ENCODE peak calls at places on chromosomes 2 and 18, in six cellular contexts. G is AG09319, R is GM12865, V is activated B cell treated with CpG ODN at 0.5 μM for 24 hours, W is OCI-LY7, C is body of pancreas. E is an unnamed sample.

GRCh38 chr2:146031158-146031557 is 1511.2 kb upstream of the ZEB2 start:
- DNase-seq in G (no peak), R (no peak), V (no peak), W (no peak), C (no peak), E (no peak)

GRCh38 chr18:58992301-58993231 is 127.9 kb downstream of the ZNF532 start:
- DNase-seq in G (no peak), R (no peak), V (no peak), W (no peak), C (no peak), E (no peak)

GRCh38 chr2:53289309-53290006 is 478.1 kb upstream of the CHAC2 start:
- DNase-seq in G (no peak), R (no peak), V (no peak), W (no peak), C (no peak), E (no peak)

GRCh38 chr2:48131503-48132293 is 225.4 kb upstream of the FBXO11 start:
- DNase-seq in G (peak), R (no peak), V (no peak), W (no peak), C (no peak), E (no peak)

GRCh38 chr2:24986397-24986796 is 14.6 kb upstream of the DNAJC27 start:
- DNase-seq in G (no peak), R (no peak), V (no peak), W (no peak), C (peak), E (no peak)

GRCh38 chr18:63705401-63705800 is 2.6 kb downstream of the SERPINB11 start:
- DNase-seq in G (no peak), R (no peak), V (no peak), W (no peak), C (no peak), E (no peak)

GRCh38 chr2:128372621-128373341 is 54.1 kb upstream of the HS6ST1 start:
- DNase-seq in G (no peak), R (peak), V (no peak), W (no peak), C (no peak), E (no peak)

GRCh38 chr2:173831312-173832229 is 133.6 kb downstream of the SP3 start:
- DNase-seq in G (peak), R (no peak), V (no peak), W (no peak), C (peak), E (no peak)

GRCh38 chr18:49725809-49726514 is 87.4 kb downstream of the ACAA2 start:
- DNase-seq in G (peak), R (no peak), V (no peak), W (no peak), C (peak), E (no peak)

GRCh38 chr2:205959528-205959927 is 126.4 kb downstream of the INO80D start:
- DNase-seq in G (no peak), R (no peak), V (no peak), W (no peak), C (no peak), E (no peak)

GRCh38 chr2:163878718-163879117 is 142.9 kb upstream of the FIGN start:
- DNase-seq in G (no peak), R (peak), V (no peak), W (peak), C (peak), E (no peak)

GRCh38 chr2:9762941-9763340 is 80.3 kb upstream of the TAF1B start:
- DNase-seq in G (no peak), R (no peak), V (no peak), W (no peak), C (no peak), E (no peak)

GRCh38 chr2:64426191-64426952 is 27.6 kb upstream of the LGALSL start:
- DNase-seq in G (no peak), R (no peak), V (no peak), W (no peak), C (no peak), E (no peak)

GRCh38 chr2:105674859-105675541 is 69.7 kb upstream of the NCK2 start:
- DNase-seq in G (no peak), R (no peak), V (no peak), W (no peak), C (no peak), E (no peak)

GRCh38 chr2:8659735-8660492 is 21.9 kb upstream of the ID2 start:
- DNase-seq in G (no peak), R (no peak), V (no peak), W (no peak), C (no peak), E (no peak)

DNA sequence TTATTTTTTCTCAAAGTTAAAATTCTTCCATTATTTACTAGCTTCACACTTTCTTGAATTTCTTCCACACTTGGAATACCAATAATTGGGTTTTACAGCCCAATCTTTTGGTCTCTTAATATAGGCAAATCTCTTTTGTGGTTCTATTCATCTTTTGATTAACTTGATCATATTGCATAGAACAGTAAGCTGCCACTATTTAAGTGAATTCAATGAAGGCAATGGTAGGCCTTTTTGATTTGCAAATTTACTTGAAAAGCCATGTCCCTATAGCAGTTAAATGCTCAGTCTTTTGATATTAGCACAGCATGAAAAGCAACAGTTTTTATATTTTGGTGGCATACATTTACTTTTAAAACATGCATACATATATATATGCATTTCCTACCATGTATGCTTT is 20.2 kb upstream of the DYNC1I2 start:
- DNase-seq in G (no peak), R (no peak), V (no peak), W (no peak), C (no peak), E (no peak)
- TF ChIP-seq CTCF in G (no peak), R (no peak), V (no peak), W (no peak), C (no peak), E (no peak)

GRCh38 chr2:140348826-140349225 is 1568.6 kb upstream of the NXPH2 start:
- DNase-seq in G (no peak), R (no peak), V (no peak), W (no peak), C (no peak), E (no peak)

GRCh38 chr2:140353541-140353940 is 1573.4 kb upstream of the NXPH2 start:
- DNase-seq in G (no peak), R (no peak), V (no peak), W (no peak), C (no peak), E (no peak)

GRCh38 chr2:140351692-140352091 is 1571.5 kb upstream of the NXPH2 start:
- DNase-seq in G (no peak), R (no peak), V (no peak), W (no peak), C (no peak), E (no peak)

GRCh38 chr2:140354544-140354943 is 1574.4 kb upstream of the NXPH2 start:
- DNase-seq in G (no peak), R (no peak), V (no peak), W (no peak), C (no peak), E (no peak)

DNA sequence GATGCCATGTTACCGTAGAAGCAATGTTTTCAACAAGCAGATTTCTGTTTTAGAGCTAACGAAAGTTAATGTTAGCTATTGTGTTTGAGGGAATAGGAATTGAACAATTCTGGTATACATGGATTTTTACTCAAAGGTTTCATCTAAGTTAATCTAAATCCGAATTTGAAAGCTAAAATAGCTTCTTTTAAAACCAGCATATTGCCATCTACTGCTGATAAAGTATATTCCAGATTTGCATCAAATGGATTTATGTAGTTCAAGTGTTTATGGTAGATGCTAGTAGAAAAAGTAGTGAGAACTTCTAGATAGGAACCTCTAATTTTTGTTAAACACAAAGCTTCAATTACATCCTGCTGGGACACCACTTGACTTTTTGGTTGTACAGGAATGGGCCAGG is 1569.5 kb upstream of the NXPH2 start:
- DNase-seq in G (no peak), R (no peak), V (no peak), W (no peak), C (no peak), E (no peak)
- TF ChIP-seq CTCF in G (no peak), R (no peak), V (no peak), W (peak), C (no peak), E (no peak)

GRCh38 chr2:109395487-109396337 is 218.1 kb downstream of the SEPTIN10 start:
- DNase-seq in G (no peak), R (no peak), V (no peak), W (no peak), C (no peak), E (no peak)
- TF ChIP-seq CTCF in G (no peak), R (no peak), V (no peak), W (no peak), C (no peak), E (no peak)

GRCh38 chr2:236355911-236356310 is 91.7 kb upstream of the ASB18 start:
- DNase-seq in G (no peak), R (no peak), V (no peak), W (no peak), C (no peak), E (no peak)
- TF ChIP-seq CTCF in G (no peak), R (no peak), V (no peak), W (no peak), C (no peak), E (no peak)

GRCh38 chr2:175308005-175308404 is 126.5 kb upstream of the ATP5MC3 start:
- DNase-seq in G (no peak), R (no peak), V (no peak), W (no peak), C (no peak), E (no peak)

GRCh38 chr2:175309799-175310198 is 128.3 kb upstream of the ATP5MC3 start:
- DNase-seq in G (no peak), R (peak), V (no peak), W (peak), C (no peak), E (no peak)

DNA sequence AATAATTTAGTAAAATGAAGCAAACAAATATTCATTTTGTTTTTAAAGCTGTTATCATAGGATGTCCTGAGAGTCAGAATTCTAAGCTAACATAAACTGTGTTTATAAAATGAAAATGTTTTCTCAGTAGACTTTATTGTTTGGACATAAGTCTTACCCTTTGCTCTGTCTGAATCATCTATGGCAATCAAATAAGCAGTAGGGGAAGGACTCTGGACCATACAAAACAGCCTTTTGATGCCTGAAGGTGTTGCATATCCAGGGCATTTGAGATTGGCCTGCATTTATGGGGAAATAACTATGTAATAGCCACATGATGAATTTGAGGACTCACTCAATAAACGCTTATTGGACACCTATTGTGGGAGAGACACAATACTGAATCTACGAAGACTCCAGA is 123.0 kb upstream of the ATP5MC3 start:
- DNase-seq in G (no peak), R (no peak), V (no peak), W (no peak), C (no peak), E (no peak)
- TF ChIP-seq CTCF in G (no peak), R (no peak), V (no peak), W (no peak), C (no peak), E (no peak)

DNA sequence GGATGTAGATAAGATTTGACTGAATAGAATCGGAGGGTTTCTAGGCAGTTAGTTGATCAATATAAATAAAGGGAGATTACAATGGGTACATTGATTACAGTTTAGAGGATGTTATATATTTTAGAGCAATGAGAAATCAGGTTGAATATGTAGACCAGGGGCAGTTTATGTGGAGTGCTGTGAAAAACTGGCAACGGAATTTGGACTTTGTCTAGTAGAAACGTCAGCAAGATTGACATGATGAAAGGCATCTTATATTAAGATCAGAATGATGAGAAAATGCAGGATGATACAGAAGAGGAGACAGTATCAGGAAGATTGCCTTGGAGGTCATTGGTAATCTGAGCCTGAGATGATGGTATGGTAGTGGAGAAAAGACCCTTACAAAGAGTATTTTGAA is 39.9 kb downstream of the RAB10 start:
- DNase-seq in G (no peak), R (no peak), V (no peak), W (no peak), C (no peak), E (no peak)
- TF ChIP-seq CTCF in G (no peak), R (no peak), V (no peak), W (no peak), C (no peak), E (no peak)

DNA sequence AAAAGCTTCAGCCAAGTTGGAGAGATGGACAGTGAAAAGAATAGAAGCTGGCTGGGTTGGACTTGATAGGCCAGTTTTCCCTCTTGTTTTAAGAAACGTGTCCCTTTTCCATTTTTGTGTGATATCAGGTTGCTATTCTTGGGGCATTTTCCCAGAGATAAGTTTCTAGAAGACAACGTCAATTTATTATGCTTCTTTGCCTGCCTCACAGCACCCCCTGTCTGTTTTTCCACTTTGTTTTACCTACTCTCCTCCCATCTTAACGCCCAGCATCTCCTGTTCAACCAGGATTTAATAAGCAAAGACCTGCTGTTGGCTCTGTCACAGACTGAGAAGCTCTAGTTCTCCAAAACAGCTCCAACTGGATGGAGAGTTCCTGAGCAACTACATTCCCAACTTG is 317.8 kb upstream of the ZNF521 start:
- DNase-seq in G (no peak), R (no peak), V (no peak), W (no peak), C (no peak), E (no peak)
- TF ChIP-seq CTCF in G (no peak), R (no peak), V (no peak), W (peak), C (no peak), E (no peak)

GRCh38 chr2:231395188-231396057 is at the start of gene B3GNT7:
- DNase-seq in G (no peak), R (peak), V (peak), W (peak), C (peak), E (no peak)

GRCh38 chr2:231394201-231395141 is 1.0 kb upstream of the B3GNT7 start:
- DNase-seq in G (no peak), R (peak), V (peak), W (peak), C (peak), E (no peak)

GRCh38 chr2:231392431-231393148 is 2.9 kb upstream of the B3GNT7 start:
- DNase-seq in G (no peak), R (no peak), V (no peak), W (no peak), C (no peak), E (no peak)

GRCh38 chr2:231391981-231392380 is 3.5 kb upstream of the B3GNT7 start:
- DNase-seq in G (no peak), R (peak), V (no peak), W (peak), C (no peak), E (no peak)

GRCh38 chr2:231393149-231394131 is 2.1 kb upstream of the B3GNT7 start:
- DNase-seq in G (no peak), R (peak), V (peak), W (peak), C (no peak), E (no peak)
- TF ChIP-seq CTCF in G (no peak), R (peak), V (no peak), W (peak), C (peak), E (no peak)

GRCh38 chr18:67608171-67608570 is 91.7 kb upstream of the DSEL start:
- DNase-seq in G (no peak), R (no peak), V (no peak), W (no peak), C (no peak), E (no peak)

GRCh38 chr18:67612281-67612680 is 95.8 kb upstream of the DSEL start:
- DNase-seq in G (no peak), R (no peak), V (no peak), W (no peak), C (no peak), E (no peak)

GRCh38 chr18:67608909-67609308 is 92.4 kb upstream of the DSEL start:
- DNase-seq in G (no peak), R (no peak), V (no peak), W (no peak), C (no peak), E (no peak)
- TF ChIP-seq CTCF in G (no peak), R (no peak), V (no peak), W (no peak), C (no peak), E (no peak)

E was measured in D721Med.